ENCODE peak calls at places on chromosomes 12 and 14, in four cellular contexts. J is psoas muscle, N is memory B cell, M is GM04503. H is an unnamed sample.

GRCh38 chr12:114789276-114789675 is 105.3 kb upstream of the TBX3 start:
- DNase-seq in J (no peak), N (no peak), M (no peak), H (no peak)

GRCh38 chr12:9327307-9327706 is 119.1 kb upstream of the PZP start:
- DNase-seq in J (no peak), N (no peak), M (no peak), H (no peak)

GRCh38 chr14:99821519-99822165 is 28.4 kb downstream of the EML1 start:
- DNase-seq in J (no peak), N (no peak), M (peak), H (peak)

GRCh38 chr12:114812858-114813761 is 129.1 kb upstream of the TBX3 start:
- DNase-seq in J (no peak), N (no peak), M (no peak), H (no peak)

GRCh38 chr12:82804601-82805000 is 117.9 kb downstream of the TMTC2 start:
- DNase-seq in J (no peak), N (no peak), M (no peak), H (no peak)

GRCh38 chr12:56299308-56299852 is 750 bp downstream of the CS start:
- DNase-seq in J (no peak), N (no peak), M (no peak), H (peak)

GRCh38 chr12:34305176-34305575 is 282.9 kb downstream of the ALG10 start:
- DNase-seq in J (no peak), N (no peak), M (no peak), H (no peak)

GRCh38 chr14:38256358-38256840 is 506 bp upstream of the CLEC14A start:
- DNase-seq in J (no peak), N (no peak), M (no peak), H (no peak)

GRCh38 chr14:92655372-92655771 is 93.1 kb downstream of the LGMN start:
- DNase-seq in J (no peak), N (no peak), M (no peak), H (no peak)

GRCh38 chr12:24695657-24696329 is 253.1 kb downstream of the BCAT1 start:
- DNase-seq in J (no peak), N (no peak), M (peak), H (no peak)

GRCh38 chr14:37142835-37143499 is 29.4 kb downstream of the SLC25A21 start:
- DNase-seq in J (no peak), N (no peak), M (no peak), H (peak)

GRCh38 chr12:131803995-131804521 is 24.1 kb upstream of the MMP17 start:
- DNase-seq in J (no peak), N (no peak), M (peak), H (no peak)

GRCh38 chr12:110689002-110689600 is at the start of gene HVCN1:
- DNase-seq in J (peak), N (no peak), M (no peak), H (peak)

H was measured in foreskin keratinocyte.